ENCODE peak calls at places on chromosome 22, in four cellular contexts. I, F, P and Q are unnamed samples.

GRCh38 chr22:50104149-50104548 is 14.3 kb downstream of the MOV10L1 start:
- DNase-seq in P (no peak), F (no peak), I (no peak), Q (no peak)

GRCh38 chr22:17629167-17629489 is 579 bp upstream of the ATP6V1E1 start:
- DNase-seq in I (no peak), F (no peak), P (no peak), Q (no peak)

GRCh38 chr22:43388420-43388851 is 23.4 kb upstream of the MPPED1 start:
- DNase-seq in I (peak), F (peak), P (peak), Q (peak)

GRCh38 chr22:49270595-49271368 is 556.9 kb downstream of the BRD1 start:
- DNase-seq in F (no peak), P (no peak), I (no peak), Q (no peak)

GRCh38 chr22:30605449-30606110 is 1.4 kb upstream of the TCN2 start:
- DNase-seq in F (peak), I (peak), P (no peak), Q (peak)

GRCh38 chr22:27372969-27373670 is 428.4 kb downstream of the MN1 start:
- DNase-seq in P (peak), F (peak), I (no peak), Q (no peak)

GRCh38 chr22:27420186-27420816 is 381.3 kb downstream of the MN1 start:
- DNase-seq in P (no peak), I (no peak), F (no peak), Q (no peak)

GRCh38 chr22:48536691-48537591 is 1290.7 kb downstream of the BRD1 start:
- DNase-seq in P (no peak), I (no peak), F (no peak), Q (no peak)

GRCh38 chr22:42076764-42077485 is 2.6 kb upstream of the SMDT1 start:
- DNase-seq in I (no peak), P (no peak), F (no peak), Q (no peak)

GRCh38 chr22:17491090-17491489 is 72.2 kb upstream of the SLC25A18 start:
- DNase-seq in P (no peak), F (no peak), I (no peak), Q (no peak)

GRCh38 chr22:31926969-31927368 is 17.4 kb upstream of the YWHAH start:
- DNase-seq in F (no peak), I (no peak), P (no peak), Q (no peak)

GRCh38 chr22:49490692-49491091 is 337.0 kb downstream of the BRD1 start:
- DNase-seq in F (no peak), I (no peak), P (no peak), Q (no peak)

GRCh38 chr22:40348025-40348658 is 1.8 kb downstream of the ADSL start:
- DNase-seq in P (no peak), I (peak), F (peak), Q (no peak)

GRCh38 chr22:39496131-39496838 is 5.8 kb upstream of the MIEF1 start:
- DNase-seq in I (peak), P (no peak), F (peak), Q (no peak)

GRCh38 chr22:37953437-37954179 is at the start of the genes C22orf23 and POLR2F:
- DNase-seq in P (peak), F (peak), I (peak), Q (peak)

GRCh38 chr22:40418366-40419201 is 48.2 kb downstream of the SGSM3 start:
- DNase-seq in F (peak), I (no peak), P (no peak), Q (no peak)

GRCh38 chr22:39699631-39700348 is 129.2 kb downstream of the CACNA1I start:
- DNase-seq in P (no peak), I (no peak), F (no peak), Q (no peak)

GRCh38 chr22:37079158-37079557 is 27.6 kb downstream of the KCTD17 start:
- DNase-seq in P (no peak), I (no peak), F (no peak), Q (no peak)

GRCh38 chr22:38243007-38243775 is 29.6 kb downstream of the TMEM184B start:
- DNase-seq in P (peak), I (no peak), F (peak), Q (no peak)

GRCh38 chr22:31911565-31912401 is 32.6 kb upstream of the YWHAH start:
- DNase-seq in F (no peak), P (no peak), I (no peak), Q (no peak)

GRCh38 chr22:22520020-22520656 is at the start of gene ZNF280A:
- DNase-seq in F (no peak), I (no peak), P (no peak), Q (no peak)

GRCh38 chr22:31212783-31213626 is 907 bp downstream of the LIMK2 start:
- DNase-seq in I (no peak), F (no peak), P (no peak), Q (no peak)

GRCh38 chr22:45842141-45842831 is 134.7 kb downstream of the WNT7B start:
- DNase-seq in F (no peak), I (no peak), P (no peak), Q (no peak)

GRCh38 chr22:40533712-40534378 is 102.7 kb downstream of the MRTFA start:
- DNase-seq in F (no peak), P (no peak), I (no peak), Q (no peak)

GRCh38 chr22:32475428-32476010 is 908 bp downstream of the FBXO7 start:
- DNase-seq in F (peak), I (peak), P (no peak), Q (no peak)

GRCh38 chr22:49922926-49923325 is 4.5 kb downstream of the CRELD2 start:
- DNase-seq in I (no peak), F (no peak), P (no peak), Q (no peak)

GRCh38 chr22:39472570-39473556 is 16.1 kb downstream of the MGAT3 start:
- DNase-seq in F (no peak), P (no peak), I (no peak), Q (no peak)

GRCh38 chr22:33787645-33788456 is 132.4 kb downstream of the LARGE1 start:
- DNase-seq in I (no peak), F (no peak), P (no peak), Q (no peak)

GRCh38 chr22:50485221-50486131 is 1.2 kb upstream of the MIOX start:
- DNase-seq in F (no peak), P (no peak), I (no peak), Q (no peak)

GRCh38 chr22:49826603-49827306 is 918 bp downstream of the BRD1 start:
- DNase-seq in P (no peak), F (peak), I (no peak), Q (no peak)

GRCh38 chr22:49724893-49725489 is 102.7 kb downstream of the BRD1 start:
- DNase-seq in I (no peak), P (peak), F (peak), Q (no peak)

GRCh38 chr22:27668828-27669797 is 132.4 kb downstream of the MN1 start:
- DNase-seq in I (no peak), P (no peak), F (no peak), Q (no peak)

GRCh38 chr22:28547132-28547842 is 132.4 kb downstream of the TTC28 start:
- DNase-seq in I (no peak), P (no peak), F (no peak), Q (no peak)

GRCh38 chr22:42544686-42545085 is 9.1 kb upstream of the SERHL2 start:
- DNase-seq in I (no peak), F (no peak), P (no peak), Q (no peak)

GRCh38 chr22:29603358-29604191 is at the start of gene NF2:
- DNase-seq in F (peak), I (peak), P (peak), Q (peak)
- TF ChIP-seq CTCF in F (no peak), I (no peak), P (no peak), Q (no peak)

DNA sequence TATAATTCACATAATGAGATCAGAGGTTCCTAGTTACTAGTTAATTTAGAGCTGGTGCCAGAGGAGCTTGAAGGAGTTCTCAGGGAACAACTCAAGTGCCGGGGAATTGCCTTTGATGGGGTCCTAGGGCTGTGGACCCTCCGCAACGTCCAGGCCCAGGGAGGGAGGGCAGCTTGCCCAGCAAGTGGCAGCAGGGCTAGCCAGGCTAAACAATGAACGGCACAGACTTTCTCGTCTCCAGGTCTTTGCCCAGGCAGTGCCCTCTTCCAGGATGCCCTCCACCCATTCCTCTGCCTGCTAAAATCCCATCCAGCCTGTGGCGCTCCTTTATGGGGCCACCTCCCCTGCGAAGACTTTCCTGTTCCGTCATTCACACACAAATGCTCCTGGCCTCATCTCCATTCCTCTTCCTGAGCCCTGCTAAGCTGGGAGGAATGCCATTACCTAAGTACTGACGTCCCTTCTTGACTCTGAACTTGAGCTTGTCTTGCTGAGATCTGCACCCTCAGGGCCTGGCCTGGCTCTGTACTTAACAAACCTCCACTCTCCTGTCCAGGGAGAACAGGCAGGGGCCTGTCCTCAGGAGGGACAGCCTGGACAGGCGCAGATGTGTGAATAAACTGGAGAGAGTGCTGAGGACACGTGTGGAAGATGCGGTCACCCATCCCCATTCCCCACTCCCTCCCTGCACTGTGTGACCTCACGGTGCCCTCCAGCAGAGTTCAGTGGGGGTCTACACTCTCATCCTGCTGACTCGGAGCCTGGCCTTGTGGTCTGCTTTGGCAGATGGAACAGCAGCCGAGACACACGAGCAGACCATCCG is 91.2 kb downstream of the RTL6 start:
- DNase-seq in P (no peak), I (no peak), F (no peak), Q (no peak)
- TF ChIP-seq CTCF in P (no peak), I (no peak), F (no peak), Q (no peak)

DNA sequence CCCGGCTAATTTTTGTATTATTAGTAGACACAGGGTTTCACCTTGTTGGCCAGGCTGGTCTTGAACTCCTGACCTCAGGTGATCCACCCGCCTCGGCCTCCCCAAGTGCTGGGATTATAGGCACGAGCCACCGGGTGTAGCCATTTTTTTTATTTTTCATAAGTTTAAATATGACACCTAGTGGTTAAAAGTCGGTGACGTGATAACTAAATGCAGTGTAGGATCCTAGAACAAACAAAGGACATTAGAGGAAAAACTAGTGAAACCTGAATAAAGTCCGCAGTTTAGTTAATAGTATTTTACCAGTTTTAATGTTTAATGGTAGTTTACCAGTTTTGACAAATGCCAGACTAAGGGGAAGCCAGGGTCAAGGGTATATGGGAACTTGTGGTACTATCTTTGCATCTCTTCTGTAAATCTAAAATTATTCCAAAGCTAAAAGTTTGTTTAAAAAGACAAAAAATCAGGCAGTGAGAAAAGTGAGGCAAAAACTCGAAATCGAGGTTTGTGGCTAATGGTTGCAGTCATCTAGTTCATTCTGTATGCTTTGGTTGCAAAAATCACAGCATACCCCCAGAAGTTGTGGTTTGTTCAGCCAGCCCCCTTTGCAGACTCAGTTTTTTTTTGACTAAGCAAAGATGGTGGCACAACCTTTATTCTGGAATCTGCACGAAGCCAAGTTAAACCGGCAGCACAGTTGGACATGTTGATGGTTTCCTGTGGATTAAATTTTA is 29.6 kb downstream of the TOM1 start:
- DNase-seq in I (no peak), P (no peak), F (no peak), Q (no peak)
- TF ChIP-seq CTCF in I (no peak), P (no peak), F (no peak), Q (no peak)

GRCh38 chr22:20526628-20527355 is 19.4 kb downstream of the MED15 start:
- DNase-seq in I (no peak), P (no peak), F (no peak), Q (no peak)
- TF ChIP-seq CTCF in I (no peak), P (no peak), F (no peak), Q (no peak)

GRCh38 chr22:25853902-25854301 is 111.9 kb downstream of the MYO18B start:
- DNase-seq in I (no peak), F (no peak), P (no peak), Q (no peak)
- TF ChIP-seq CTCF in I (no peak), F (peak), P (peak), Q (no peak)

GRCh38 chr22:23523746-23524145 is 56.3 kb downstream of the IGLL1 start:
- DNase-seq in I (no peak), F (no peak), P (no peak), Q (no peak)

GRCh38 chr22:23520875-23521441 is 59.1 kb downstream of the IGLL1 start:
- DNase-seq in F (peak), I (no peak), P (no peak), Q (no peak)

GRCh38 chr22:23519442-23520177 is 60.5 kb downstream of the IGLL1 start:
- DNase-seq in P (no peak), F (no peak), I (no peak), Q (no peak)

GRCh38 chr22:23522642-23523251 is 57.3 kb downstream of the IGLL1 start:
- DNase-seq in F (peak), I (no peak), P (no peak), Q (no peak)

GRCh38 chr22:23521442-23522113 is 58.5 kb downstream of the IGLL1 start:
- DNase-seq in P (peak), F (peak), I (peak), Q (peak)
- TF ChIP-seq CTCF in P (peak), F (no peak), I (no peak), Q (no peak)

DNA sequence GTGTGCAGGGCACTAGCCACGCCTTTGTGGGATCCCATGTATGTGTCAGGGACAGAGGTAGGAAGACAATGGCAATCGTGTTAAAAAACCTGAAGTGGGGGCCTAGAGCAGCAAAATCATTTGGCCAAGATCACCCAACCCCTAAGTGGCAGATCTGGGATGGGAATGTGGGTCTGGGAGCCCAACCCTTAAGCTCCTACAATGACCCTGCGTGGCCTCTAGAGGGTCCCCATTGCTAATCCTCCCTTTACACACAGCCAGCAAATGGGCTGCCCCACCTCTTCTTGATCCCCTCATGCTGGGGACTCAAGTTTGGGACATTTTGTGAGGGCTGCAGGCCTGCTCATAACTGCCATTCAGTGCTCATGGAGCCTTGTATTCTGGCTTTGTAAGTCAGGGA is 73.2 kb upstream of the SUSD2 start:
- DNase-seq in P (no peak), F (no peak), I (no peak), Q (no peak)
- TF ChIP-seq CTCF in P (peak), F (no peak), I (no peak), Q (no peak)

GRCh38 chr22:46966846-46967245 is 204.4 kb downstream of the TBC1D22A start:
- DNase-seq in I (no peak), P (no peak), F (no peak), Q (no peak)

GRCh38 chr22:46965552-46966494 is 203.4 kb downstream of the TBC1D22A start:
- DNase-seq in F (no peak), I (no peak), P (no peak), Q (no peak)

GRCh38 chr22:46963672-46964545 is 201.5 kb downstream of the TBC1D22A start:
- DNase-seq in I (no peak), P (no peak), F (no peak), Q (no peak)

GRCh38 chr22:46966495-46966845 is 204.0 kb downstream of the TBC1D22A start:
- DNase-seq in I (no peak), F (no peak), P (no peak), Q (no peak)

GRCh38 chr22:46964773-46965550 is 202.5 kb downstream of the TBC1D22A start:
- DNase-seq in P (no peak), F (no peak), I (no peak), Q (no peak)
- TF ChIP-seq CTCF in P (no peak), F (no peak), I (no peak), Q (no peak)